ENCODE peak calls at places on chromosomes 7 and 10, in six cellular contexts. E is IMR-90, X is H9, Z is trophoblast cell, D is H1, B is mesenchymal stem cell. K is an unnamed sample.

GRCh38 chr10:8061274-8062211 is 7.1 kb downstream of the GATA3 start:
- DNase-seq in E (no peak), X (no peak), Z (peak; percentile 32), D (no peak), B (no peak), K (peak; percentile 26)

GRCh38 chr7:116511552-116512523 is 12.3 kb downstream of the CAV2 start:
- DNase-seq in E (peak; percentile 69), X (no peak), Z (peak; percentile 83), D (no peak), B (peak; percentile 65), K (no peak)

GRCh38 chr10:24350111-24350921 is 141.4 kb downstream of the KIAA1217 start:
- DNase-seq in E (peak; percentile 79), X (no peak), Z (peak; percentile 23), D (no peak), B (no peak), K (no peak)

GRCh38 chr10:110783509-110784103 is 88.1 kb upstream of the PDCD4 start:
- DNase-seq in E (peak; percentile 4), X (no peak), Z (peak; percentile 48), D (no peak), B (no peak), K (no peak)

GRCh38 chr7:5370454-5371353 is 52.9 kb downstream of the TNRC18 start:
- DNase-seq in E (no peak), X (no peak), Z (no peak), D (no peak), B (no peak), K (no peak)

GRCh38 chr10:58177362-58177947 is 90.2 kb downstream of the IPMK start:
- DNase-seq in E (peak; percentile 47), X (no peak), Z (peak; percentile 67), D (no peak), B (peak; percentile 40), K (no peak)

GRCh38 chr7:138661236-138661635 is 39.9 kb downstream of the SVOPL start:
- DNase-seq in E (no peak), X (no peak), Z (peak; percentile 57), D (no peak), B (no peak), K (no peak)

GRCh38 chr10:86876748-86877147 is 80.7 kb downstream of the MMRN2 start:
- DNase-seq in E (peak; percentile 79), X (no peak), Z (no peak), D (no peak), B (peak; percentile 94), K (no peak)

GRCh38 chr10:78408671-78409472 is 375.2 kb downstream of the RPS24 start:
- DNase-seq in E (peak; percentile 20), X (peak; percentile 75), Z (no peak), D (no peak), B (no peak), K (no peak)

GRCh38 chr10:24488631-24489030 is 235.1 kb downstream of the ARHGAP21 start:
- DNase-seq in E (no peak), X (no peak), Z (peak; percentile 61), D (no peak), B (no peak), K (no peak)

GRCh38 chr7:44059219-44060090 is 5.9 kb downstream of the PGAM2 start:
- DNase-seq in E (no peak), X (no peak), Z (no peak), D (no peak), B (no peak), K (no peak)

GRCh38 chr10:99681553-99681952 is 22.2 kb downstream of the ENTPD7 start:
- DNase-seq in E (peak; percentile 84), X (no peak), Z (no peak), D (no peak), B (no peak), K (no peak)

GRCh38 chr10:78706256-78706655 is 362.5 kb upstream of the ZMIZ1 start:
- DNase-seq in E (peak; percentile 61), X (no peak), Z (no peak), D (no peak), B (no peak), K (no peak)

GRCh38 chr7:73879977-73880681 is 19.2 kb downstream of the TMEM270 start:
- DNase-seq in E (peak; percentile 53), X (no peak), Z (peak; percentile 62), D (no peak), B (no peak), K (no peak)

GRCh38 chr7:159020987-159021386 is 123.7 kb downstream of the VIPR2 start:
- DNase-seq in E (no peak), X (peak; percentile 88), Z (no peak), D (peak; percentile 25), B (no peak), K (no peak)

GRCh38 chr7:155374276-155375252 is 76.9 kb downstream of the INSIG1 start:
- DNase-seq in E (no peak), X (peak; percentile 42), Z (peak; percentile 7), D (no peak), B (no peak), K (no peak)

GRCh38 chr10:33337335-33337854 is 2.9 kb upstream of the NRP1 start:
- DNase-seq in E (peak; percentile 68), X (no peak), Z (peak; percentile 18), D (no peak), B (peak; percentile 67), K (peak; percentile 21)

GRCh38 chr10:126133906-126134703 is 237.7 kb downstream of the FANK1 start:
- DNase-seq in E (peak; percentile 93), X (no peak), Z (peak; percentile 55), D (no peak), B (peak; percentile 99), K (no peak)

GRCh38 chr10:63720072-63720537 is 198.9 kb downstream of the REEP3 start:
- DNase-seq in E (peak; percentile 45), X (peak; percentile 57), Z (peak; percentile 88), D (no peak), B (peak; percentile 49), K (peak; percentile 52)

GRCh38 chr7:21944616-21945373 is 904 bp downstream of the CDCA7L start:
- DNase-seq in E (peak; percentile 5), X (peak; percentile 75), Z (peak; percentile 80), D (no peak), B (peak; percentile 57), K (peak; percentile 32)

GRCh38 chr10:76010703-76011102 is 579.3 kb downstream of the LRMDA start:
- DNase-seq in E (no peak), X (no peak), Z (no peak), D (no peak), B (no peak), K (no peak)

GRCh38 chr10:132991706-132992432 is 49.5 kb upstream of the CFAP46 start:
- DNase-seq in E (no peak), X (no peak), Z (no peak), D (no peak), B (no peak), K (no peak)

GRCh38 chr7:155460926-155461613 is 3.1 kb downstream of the EN2 start:
- DNase-seq in E (no peak), X (no peak), Z (no peak), D (no peak), B (no peak), K (no peak)

GRCh38 chr7:50531928-50532327 is 33.3 kb downstream of the DDC start:
- DNase-seq in E (peak; percentile 45), X (no peak), Z (no peak), D (no peak), B (no peak), K (no peak)

DNA sequence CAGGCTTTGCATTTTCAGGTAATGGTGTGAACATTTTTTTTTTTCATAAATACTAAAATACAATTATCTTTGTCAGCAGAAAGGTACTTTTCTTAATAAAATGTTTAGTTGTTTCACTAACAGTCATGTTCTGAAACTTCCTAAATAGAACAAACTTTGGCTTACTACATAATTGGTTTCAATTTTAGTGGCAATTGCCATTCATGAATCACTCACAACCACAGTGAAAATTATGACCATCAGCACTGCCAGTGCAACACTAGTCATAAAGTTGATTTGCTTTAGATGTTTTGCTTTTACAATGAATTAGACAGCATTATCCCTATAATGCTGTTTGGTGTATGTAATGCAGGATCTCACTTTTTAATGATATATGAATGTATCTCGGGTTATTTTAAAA is 297.6 kb upstream of the PLXDC2 start:
- DNase-seq in E (no peak), X (no peak), Z (no peak), D (no peak), B (no peak), K (no peak)
- H4K91ac ChIP-seq in E (no peak overlapping the region), X (no peak overlapping the region), Z (no peak overlapping the region), D (no peak overlapping the region), B (no peak overlapping the region), K (no peak overlapping the region)

GRCh38 chr10:43226851-43227845 is 39.7 kb downstream of the RASGEF1A start:
- DNase-seq in E (no peak), X (peak; percentile 24), Z (no peak), D (no peak), B (no peak), K (no peak)

GRCh38 chr10:43229208-43230061 is 37.4 kb downstream of the RASGEF1A start:
- DNase-seq in E (no peak), X (peak; percentile 57), Z (peak; percentile 14), D (no peak), B (no peak), K (peak; percentile 18)

GRCh38 chr10:43226441-43226840 is 40.4 kb downstream of the RASGEF1A start:
- DNase-seq in E (no peak), X (peak; percentile 11), Z (no peak), D (no peak), B (no peak), K (no peak)

GRCh38 chr10:43228783-43229207 is 38.1 kb downstream of the RASGEF1A start:
- DNase-seq in E (no peak), X (no peak), Z (no peak), D (no peak), B (no peak), K (no peak)

GRCh38 chr10:43227911-43228782 is 38.7 kb downstream of the RASGEF1A start:
- DNase-seq in E (no peak), X (peak; percentile 30), Z (no peak), D (no peak), B (no peak), K (no peak)
- H3K27me3 ChIP-seq in E (peaks cover 73% of the 10 kb centered on the region), X (peaks cover 19% of the 10 kb centered on the region), Z (peaks cover 30% of the 10 kb centered on the region), D (peaks cover 19% of the 10 kb centered on the region), B (peaks cover 70% of the 10 kb centered on the region), K (peaks cover 15% of the 10 kb centered on the region)

DNA sequence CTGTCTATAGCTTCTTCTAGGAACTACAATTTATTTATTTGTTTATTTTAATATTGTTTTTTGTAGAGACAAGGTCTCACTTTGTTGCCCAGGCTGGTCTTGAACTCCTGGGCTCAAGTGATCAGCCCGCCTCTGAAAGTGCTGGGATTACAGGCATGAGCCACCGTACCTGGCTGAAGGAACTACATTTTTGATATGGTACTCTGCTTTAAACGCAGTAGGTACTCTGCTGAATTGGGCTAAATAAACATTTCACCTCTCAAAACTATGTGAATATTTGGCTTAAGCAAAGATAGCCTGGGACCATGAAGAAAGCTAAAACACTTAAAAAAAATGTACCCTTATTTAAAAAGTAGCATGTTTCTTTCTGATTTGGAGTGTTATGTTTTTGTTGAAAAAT is 138.2 kb downstream of the ADK start:
- DNase-seq in E (no peak), X (no peak), Z (no peak), D (no peak), B (no peak), K (no peak)
- H4K91ac ChIP-seq in E (no peak overlapping the region), X (no peak overlapping the region), Z (no peak overlapping the region), D (no peak overlapping the region), B (no peak overlapping the region), K (no peak overlapping the region)

DNA sequence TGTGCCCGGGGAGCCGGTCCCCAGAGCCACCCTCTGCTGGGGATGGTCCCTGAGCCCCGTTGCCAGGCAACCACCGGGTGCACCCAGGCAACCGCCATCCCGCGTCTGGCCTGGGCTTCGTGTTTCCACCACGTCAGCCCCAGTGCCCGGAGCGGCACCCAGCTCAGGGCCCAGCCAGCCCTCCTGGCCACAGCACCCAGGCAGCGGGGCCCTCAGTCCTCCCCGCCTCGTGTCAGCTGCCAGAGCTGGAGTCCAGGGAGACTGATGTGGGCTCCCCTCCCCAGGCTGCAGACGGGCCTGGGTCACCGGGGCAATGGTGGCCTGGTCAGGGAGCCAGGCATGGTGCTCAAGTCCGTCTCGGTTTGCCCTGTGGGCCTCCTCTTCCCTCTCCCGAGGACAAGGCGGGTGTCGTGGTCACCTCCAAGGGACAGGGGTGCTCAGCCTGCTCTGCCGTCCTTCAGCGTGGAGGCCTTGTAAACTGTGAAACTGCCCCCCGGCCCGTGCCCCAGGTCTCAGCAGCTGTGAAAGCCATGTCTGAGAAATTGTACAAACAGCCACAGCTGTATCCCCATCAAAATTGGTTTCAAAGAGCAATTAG is 72.5 kb downstream of the MICALL2 start:
- DNase-seq in E (no peak), X (no peak), Z (no peak), D (no peak), B (no peak), K (no peak)
- H3K27me3 ChIP-seq in E (peaks cover 71% of the 10 kb centered on the region), X (no peaks in the 10 kb centered on the region), Z (no peaks in the 10 kb centered on the region), D (no peaks in the 10 kb centered on the region), B (peaks cover 37% of the 10 kb centered on the region), K (no peaks in the 10 kb centered on the region)